ENCODE peak calls at places on chromosomes 1 and 21, in eight cellular contexts. Y is K562, J is transverse colon, A is GM23338, U is breast epithelium, L is HCT116, N is keratinocyte, Z is thoracic aorta. Q is an unnamed sample. For H3K4me1, the result is how much of the 10 kb centered on the place peaks cover.

GRCh38 chr1:185804206-185804605 is 70.0 kb downstream of the HMCN1 start:
- DNase-seq in Y (no peak), J (no peak), A (no peak), U (no peak), L (no peak), N (no peak), Z (no peak), Q (no peak)

GRCh38 chr1:21663951-21664805 is 5.0 kb downstream of the RAP1GAP start:
- DNase-seq in Y (peak), J (no peak), A (peak), U (no peak), L (no peak), N (no peak), Z (no peak), Q (no peak)

GRCh38 chr1:203625623-203626189 is 926 bp upstream of the ATP2B4 start:
- DNase-seq in Y (peak), J (peak), A (no peak), U (no peak), L (no peak), N (no peak), Z (no peak), Q (no peak)

GRCh38 chr1:67463298-67463960 is 33.2 kb upstream of the SERBP1 start:
- DNase-seq in Y (no peak), J (no peak), A (peak), U (no peak), L (no peak), N (no peak), Z (no peak), Q (no peak)

GRCh38 chr1:178495158-178495557 is 1.6 kb downstream of the CLEC20A start:
- DNase-seq in Y (no peak), J (no peak), A (no peak), U (no peak), L (no peak), N (no peak), Z (no peak), Q (no peak)

GRCh38 chr1:41599912-41600311 is 115.4 kb upstream of the EDN2 start:
- DNase-seq in Y (no peak), J (no peak), A (peak), U (no peak), L (no peak), N (no peak), Z (no peak), Q (no peak)

GRCh38 chr1:100557606-100557953 is 19.6 kb downstream of the GPR88 start:
- DNase-seq in Y (no peak), J (no peak), A (no peak), U (no peak), L (no peak), N (no peak), Z (no peak), Q (no peak)

GRCh38 chr21:44650265-44650972 is 4.0 kb downstream of the KRTAP12-4 start:
- DNase-seq in Y (no peak), J (no peak), A (no peak), U (no peak), L (no peak), N (no peak), Z (no peak), Q (no peak)

GRCh38 chr1:178502330-178502714 is 5.6 kb upstream of the CLEC20A start:
- DNase-seq in Y (no peak), J (no peak), A (no peak), U (no peak), L (no peak), N (no peak), Z (no peak), Q (no peak)

GRCh38 chr1:231072054-231072453 is 32.0 kb upstream of the FAM89A start:
- DNase-seq in Y (no peak), J (no peak), A (no peak), U (no peak), L (no peak), N (no peak), Z (no peak), Q (no peak)

GRCh38 chr1:34930702-34931071 is 1.2 kb upstream of the DLGAP3 start:
- DNase-seq in Y (no peak), J (no peak), A (no peak), U (no peak), L (no peak), N (no peak), Z (no peak), Q (no peak)

DNA sequence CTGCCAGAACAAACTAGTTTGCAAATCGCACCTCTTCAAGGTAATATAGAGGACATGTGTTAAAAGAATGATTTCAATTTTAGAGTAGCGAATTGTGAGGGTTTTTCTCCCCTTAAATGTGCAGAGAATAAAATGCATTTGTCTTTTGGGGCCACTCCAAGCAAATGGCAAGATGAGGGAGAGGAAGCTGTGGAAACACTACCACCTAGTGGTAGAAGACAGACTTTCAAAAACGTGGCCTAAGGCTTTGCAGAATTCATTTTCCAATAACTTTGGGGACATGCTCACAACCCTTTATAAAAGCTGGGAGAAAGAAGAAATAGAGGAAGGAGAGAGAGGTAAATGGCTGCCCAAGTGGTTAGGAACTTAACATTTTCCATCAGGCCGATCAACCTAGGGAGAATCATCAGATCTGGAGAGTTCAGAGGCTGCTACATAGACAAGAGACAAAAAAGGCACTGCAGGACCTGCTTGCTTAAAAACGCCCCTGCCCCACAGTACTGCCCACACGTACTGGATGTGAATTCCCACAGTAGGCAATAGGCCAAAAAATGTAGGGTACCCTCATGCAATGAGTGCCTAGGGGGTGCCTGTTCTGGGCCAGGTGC is 15.7 kb upstream of the RCAN1 start:
- DNase-seq in Y (peak), J (no peak), A (peak), U (no peak), L (peak), N (no peak), Z (no peak), Q (no peak)
- TF ChIP-seq CTCF in Y (peak), J (peak), A (peak), U (peak), L (peak), N (peak), Z (peak), Q (peak)

GRCh38 chr1:26276432-26276838 is 3.5 kb upstream of the SH3BGRL3 start:
- DNase-seq in Y (no peak), J (no peak), A (no peak), U (no peak), L (no peak), N (no peak), Z (no peak), Q (no peak)
- H3K4me1 ChIP-seq in Y (half or more), J (under half), A (under half), U (under half), L (half or more), N (half or more), Z (under half), Q (half or more)

GRCh38 chr1:145855426-145855948 is 3.4 kb downstream of the PIAS3 start:
- DNase-seq in Y (no peak), J (no peak), A (no peak), U (no peak), L (no peak), N (no peak), Z (no peak), Q (no peak)

GRCh38 chr1:145859491-145860159 is 744 bp upstream of the PIAS3 start:
- DNase-seq in Y (peak), J (peak), A (peak), U (peak), L (peak), N (no peak), Z (peak), Q (peak)

GRCh38 chr1:145857170-145857569 is 1.7 kb downstream of the PIAS3 start:
- DNase-seq in Y (no peak), J (no peak), A (no peak), U (no peak), L (no peak), N (no peak), Z (no peak), Q (no peak)

GRCh38 chr1:145858238-145858936 is 494 bp downstream of the PIAS3 start:
- DNase-seq in Y (peak), J (peak), A (peak), U (peak), L (no peak), N (no peak), Z (no peak), Q (peak)

GRCh38 chr1:145858937-145859490 is at the start of gene PIAS3:
- DNase-seq in Y (peak), J (peak), A (peak), U (peak), L (peak), N (peak), Z (peak), Q (peak)
- TF ChIP-seq CTCF in Y (no peak), J (no peak), A (no peak), U (no peak), L (no peak), N (no peak), Z (no peak), Q (peak)

DNA sequence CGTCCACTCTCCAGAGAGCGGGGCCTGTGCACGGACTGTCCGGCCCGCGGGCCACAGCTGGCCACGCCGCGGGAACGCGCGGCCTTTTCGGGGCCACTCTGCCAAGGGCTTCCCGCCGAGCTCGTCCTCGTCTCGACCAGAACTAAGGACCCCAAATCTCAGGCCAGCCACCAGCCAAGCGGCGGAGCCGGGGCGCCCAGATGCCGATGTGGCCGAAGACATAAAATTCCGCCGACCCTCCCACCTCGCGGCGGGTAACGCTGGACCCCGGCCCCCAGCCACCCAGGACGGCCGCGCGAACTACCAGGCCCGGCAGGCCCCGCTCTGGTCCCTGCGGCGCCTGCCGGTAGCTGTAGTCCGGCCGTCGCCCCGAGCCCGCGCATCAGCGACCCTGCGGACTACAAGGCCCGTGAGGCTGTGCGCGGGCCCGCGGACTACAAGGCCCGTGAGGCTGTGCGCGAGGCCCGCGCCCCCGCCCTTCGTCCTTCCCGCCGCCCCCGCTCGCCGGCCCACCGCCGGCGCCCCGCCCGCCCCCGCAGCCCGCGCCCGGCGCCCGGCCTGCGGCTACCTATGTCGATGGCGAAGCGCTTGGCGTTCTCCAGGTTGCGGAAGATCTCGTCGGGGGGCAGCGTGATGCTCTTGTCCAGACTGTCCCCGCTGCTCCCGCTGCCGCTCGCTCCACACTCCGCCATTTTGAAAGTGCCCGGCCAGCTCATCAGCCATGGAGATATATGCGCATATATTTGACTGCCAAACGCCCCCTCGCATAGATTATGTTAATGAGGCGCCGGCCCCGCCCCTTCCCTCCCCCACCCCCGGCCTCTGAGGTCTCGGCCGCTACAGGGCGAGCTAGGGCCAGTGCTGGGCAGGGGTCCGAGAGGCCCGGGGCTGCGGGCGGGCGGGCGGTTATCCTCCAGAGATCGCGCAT is at the start of gene PANK4:
- DNase-seq in Y (peak), J (peak), A (peak), U (peak), L (peak), N (no peak), Z (peak), Q (peak)
- H3K4me1 ChIP-seq in Y (under half), J (under half), A (under half), U (under half), L (under half), N (under half), Z (under half), Q (under half)

GRCh38 chr1:159828916-159829634 is 2.4 kb downstream of the SLAMF8 start:
- DNase-seq in Y (peak), J (peak), A (peak), U (no peak), L (peak), N (no peak), Z (no peak), Q (peak)
- TF ChIP-seq CTCF in Y (peak), J (peak), A (peak), U (peak), L (peak), N (peak), Z (peak), Q (no peak)

DNA sequence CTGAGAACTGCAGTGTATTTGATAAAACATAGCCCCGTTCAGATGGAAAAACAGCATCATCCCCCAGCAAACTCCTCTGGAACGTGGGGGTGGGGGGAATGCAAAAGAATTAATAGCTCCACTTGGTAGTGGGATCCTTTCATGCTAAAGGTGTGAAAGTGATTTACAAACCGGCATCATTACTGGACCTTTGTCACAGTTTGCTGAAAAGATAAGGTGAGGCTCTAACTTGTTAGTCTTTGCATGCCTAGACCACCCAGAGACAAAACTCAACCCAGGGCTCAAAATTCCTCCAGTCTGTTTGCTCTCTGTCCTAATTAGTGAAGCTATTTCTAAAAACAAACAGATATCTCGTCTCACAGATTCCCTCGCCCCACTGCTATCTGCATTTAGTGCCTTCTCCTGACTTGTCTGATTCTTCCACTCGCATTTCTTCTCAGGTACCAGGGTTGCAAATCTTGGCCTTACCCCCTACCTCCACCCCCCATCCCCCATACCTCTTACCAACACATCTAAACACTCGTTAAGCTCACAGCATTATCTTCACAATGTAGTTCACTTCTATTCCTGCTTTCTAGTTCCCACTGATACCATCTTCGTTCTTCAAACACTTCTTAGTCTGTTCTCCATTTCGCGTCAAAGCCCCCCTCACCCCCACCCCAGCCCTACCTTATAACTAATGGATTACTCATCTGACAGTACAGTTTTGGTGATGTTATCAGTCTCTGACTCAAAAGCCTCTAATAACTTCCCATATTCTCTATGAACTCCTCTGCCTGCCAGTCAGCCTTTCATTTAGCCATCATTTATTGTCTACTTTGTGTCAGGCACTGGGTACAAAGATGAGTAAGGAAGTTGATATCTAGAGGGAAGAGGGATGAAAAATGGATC is 11.8 kb downstream of the IER5 start:
- DNase-seq in Y (peak), J (no peak), A (peak), U (no peak), L (no peak), N (no peak), Z (no peak), Q (no peak)
- H3K4me1 ChIP-seq in Y (half or more), J (under half), A (half or more), U (under half), L (half or more), N (under half), Z (under half), Q (under half)

DNA sequence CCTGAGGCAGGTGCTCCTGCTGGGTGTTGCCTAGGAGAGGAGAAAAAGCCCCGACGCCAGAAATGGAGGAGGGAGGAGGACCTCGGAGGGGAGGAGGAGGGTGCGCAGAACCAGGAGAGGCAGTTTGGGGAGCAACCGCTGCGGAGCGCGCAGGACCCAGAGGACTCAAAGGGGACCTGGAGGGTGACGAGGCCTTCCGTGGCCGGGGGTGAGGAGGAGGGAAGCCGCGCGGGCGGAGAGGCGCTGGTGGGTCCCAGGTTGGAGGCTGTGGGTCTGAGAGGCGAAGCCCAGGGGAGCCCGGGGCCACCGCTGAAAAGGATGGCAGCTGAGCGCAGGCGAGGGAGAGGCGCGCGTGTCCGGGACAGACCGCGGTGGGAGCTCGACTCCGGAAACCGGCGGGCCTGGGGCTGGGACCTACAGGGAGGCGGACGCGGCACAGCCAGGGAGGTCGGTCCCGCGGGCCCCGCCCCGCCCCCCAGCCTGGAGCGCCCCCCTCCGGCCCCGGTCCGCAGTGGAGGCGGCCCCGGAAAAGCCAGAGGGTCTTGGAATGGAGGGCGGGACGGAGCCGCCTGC is 15.1 kb downstream of the RNF223 start:
- DNase-seq in Y (peak), J (no peak), A (peak), U (no peak), L (no peak), N (no peak), Z (no peak), Q (no peak)
- TF ChIP-seq CTCF in Y (peak), J (peak), A (peak), U (no peak), L (no peak), N (no peak), Z (peak), Q (no peak)